ENCODE peak calls at places on chromosomes 13 and 19, in six cellular contexts. H is H1, M is HepG2, Q is SK-N-SH, J is K562, E is GM12878. V is an unnamed sample.

GRCh38 chr13:113742000-113742441 is 17.0 kb upstream of the TMEM255B start:
- DNase-seq in H (no peak), M (peak), Q (peak), J (peak), E (no peak), V (peak)

GRCh38 chr19:54095136-54095858 is 5.3 kb downstream of the OSCAR start:
- DNase-seq in H (no peak), M (no peak), Q (no peak), J (no peak), E (no peak), V (no peak)

GRCh38 chr13:32098275-32098674 is 66.7 kb downstream of the FRY start:
- DNase-seq in H (no peak), M (peak), Q (no peak), J (no peak), E (no peak), V (peak)

GRCh38 chr13:73608731-73609485 is 525.3 kb downstream of the KLF12 start:
- DNase-seq in H (no peak), M (no peak), Q (no peak), J (no peak), E (no peak), V (no peak)

GRCh38 chr13:51034906-51035305 is 76.2 kb downstream of the C13orf42 start:
- DNase-seq in H (no peak), M (no peak), Q (no peak), J (no peak), E (no peak), V (no peak)

GRCh38 chr13:46307554-46307953 is 79.5 kb downstream of the RUBCNL start:
- DNase-seq in H (no peak), M (no peak), Q (no peak), J (no peak), E (no peak), V (peak)

GRCh38 chr13:112725346-112726017 is 35.6 kb downstream of the ATP11A start:
- DNase-seq in H (no peak), M (no peak), Q (no peak), J (no peak), E (peak), V (peak)

GRCh38 chr13:23531446-23531845 is 38.8 kb upstream of the TNFRSF19 start:
- DNase-seq in H (no peak), M (no peak), Q (no peak), J (no peak), E (no peak), V (no peak)

GRCh38 chr13:113802090-113802531 is 43.1 kb downstream of the TMEM255B start:
- DNase-seq in H (no peak), M (peak), Q (peak), J (peak), E (no peak), V (no peak)

DNA sequence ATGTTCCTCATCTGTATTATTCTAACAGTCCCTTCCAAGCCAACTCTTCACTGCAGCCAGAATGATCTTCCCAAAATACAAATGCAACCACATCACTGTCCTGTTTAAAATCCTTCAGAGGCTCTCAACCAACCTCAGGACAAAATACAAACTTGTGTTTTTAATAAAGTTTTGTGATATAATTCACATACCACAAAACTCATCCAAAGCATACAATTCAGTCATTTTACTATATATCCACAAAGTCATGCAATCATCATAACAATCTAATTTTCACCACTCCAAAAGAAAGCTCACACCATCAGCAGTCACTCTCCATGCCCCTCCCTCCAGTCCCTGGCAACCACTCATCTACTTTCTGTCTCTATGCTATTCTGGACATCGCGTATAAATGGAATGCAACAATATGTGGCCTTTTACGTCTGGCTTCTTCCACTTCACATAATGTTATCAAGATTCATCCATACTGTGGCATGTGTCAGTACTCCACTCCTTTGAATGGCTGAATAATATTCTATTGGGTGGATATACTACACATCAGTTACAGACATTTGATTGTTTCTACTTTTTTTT is 81.7 kb upstream of the DOCK9 start:
- DNase-seq in H (no peak), M (no peak), Q (no peak), J (no peak), E (no peak), V (no peak)
- TF ChIP-seq GABPA in H (no peak), M (no peak), Q (no peak), J (no peak), E (no peak), V (no peak)

GRCh38 chr13:47678201-47678963 is 322.7 kb downstream of the SUCLA2 start:
- DNase-seq in H (no peak), M (no peak), Q (no peak), J (no peak), E (no peak), V (no peak)
- H3K27ac ChIP-seq in H (no peak), M (no peak), Q (no peak), J (no peak), E (no peak), V (no peak)

DNA sequence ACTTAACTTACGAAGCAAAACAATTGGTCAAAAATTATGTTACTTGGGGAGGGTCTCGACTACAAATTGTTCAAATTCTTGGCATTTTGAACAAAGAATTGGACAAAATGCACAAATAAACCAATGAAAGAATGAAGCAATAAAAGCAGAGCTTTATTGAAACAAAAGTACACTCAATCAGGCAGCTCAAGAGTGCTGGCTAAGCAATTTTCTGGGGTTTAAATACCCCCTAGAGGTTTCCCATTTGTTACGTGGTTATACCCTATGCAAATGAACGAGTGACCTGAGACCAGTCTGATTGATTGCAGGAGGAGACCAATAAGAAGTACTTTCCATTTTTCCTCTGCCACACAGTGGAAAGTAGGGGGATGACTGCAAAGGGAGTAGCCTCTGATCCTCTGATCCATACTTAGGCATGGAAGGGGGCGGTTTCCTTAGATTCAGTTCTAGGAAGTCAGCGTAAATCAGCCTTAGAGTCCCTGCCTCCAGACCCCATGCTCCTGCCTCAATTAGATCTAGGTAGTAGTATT is 228.6 kb downstream of the EFNB2 start:
- DNase-seq in H (no peak), M (no peak), Q (no peak), J (no peak), E (no peak), V (no peak)
- TF ChIP-seq GABPA in H (no peak), M (no peak), Q (no peak), J (no peak), E (no peak), V (no peak)

GRCh38 chr13:99978781-99979452 is 2.7 kb upstream of the ZIC2 start:
- DNase-seq in H (no peak), M (no peak), Q (peak), J (no peak), E (no peak), V (no peak)

GRCh38 chr13:99982021-99982740 is 597 bp downstream of the ZIC2 start:
- DNase-seq in H (no peak), M (no peak), Q (peak), J (peak), E (no peak), V (no peak)

GRCh38 chr13:99979453-99980200 is 2.0 kb upstream of the ZIC2 start:
- DNase-seq in H (no peak), M (no peak), Q (peak), J (no peak), E (no peak), V (no peak)

GRCh38 chr13:99981115-99982020 is at the start of gene ZIC2:
- DNase-seq in H (no peak), M (no peak), Q (peak), J (peak), E (no peak), V (no peak)

GRCh38 chr13:99980201-99981114 is 1.1 kb upstream of the ZIC2 start:
- DNase-seq in H (no peak), M (no peak), Q (peak), J (peak), E (no peak), V (no peak)
- H3K27ac ChIP-seq in H (peak), M (no peak), Q (no peak), J (peak), E (no peak), V (no peak)

GRCh38 chr19:19067276-19068072 is 3.7 kb downstream of the SLC25A42 start:
- DNase-seq in H (no peak), M (no peak), Q (no peak), J (no peak), E (no peak), V (no peak)
- TF ChIP-seq GABPA in H (no peak), M (no peak), Q (no peak), J (no peak), E (no peak), V (no peak)

DNA sequence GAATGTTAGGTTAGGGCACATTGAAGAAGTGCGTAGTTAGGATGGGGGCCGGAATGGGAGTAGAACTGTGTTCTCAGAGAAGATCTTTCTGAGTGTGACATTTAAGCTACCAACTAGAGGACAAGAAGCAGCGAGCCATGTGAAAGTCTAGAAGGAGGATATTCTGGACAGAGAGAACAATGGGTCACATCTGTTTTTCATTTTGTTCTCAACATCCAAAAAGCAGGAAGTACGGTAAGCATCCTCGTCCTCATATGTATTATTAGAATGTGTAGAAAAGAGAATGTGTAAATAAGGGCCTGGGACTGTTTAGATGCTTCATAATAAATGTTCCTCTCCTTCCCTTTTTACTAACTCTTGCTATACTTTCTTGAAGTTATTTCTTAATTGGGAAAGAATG is 44.5 kb upstream of the PARP4 start:
- DNase-seq in H (no peak), M (no peak), Q (peak), J (no peak), E (no peak), V (no peak)
- H3K27ac ChIP-seq in H (no peak), M (no peak), Q (no peak), J (no peak), E (no peak), V (no peak)

GRCh38 chr19:29671393-29672076 is 6.3 kb downstream of the PLEKHF1 start:
- DNase-seq in H (no peak), M (peak), Q (no peak), J (peak), E (peak), V (peak)
- TF ChIP-seq GABPA in H (no peak), M (no peak), Q (no peak), J (no peak), E (no peak), V (no peak)

GRCh38 chr19:1560281-1560882 is 7.7 kb downstream of the MEX3D start:
- DNase-seq in H (no peak), M (no peak), Q (no peak), J (no peak), E (no peak), V (no peak)

GRCh38 chr19:1567116-1567847 is 843 bp downstream of the MEX3D start:
- DNase-seq in H (no peak), M (no peak), Q (peak), J (peak), E (no peak), V (no peak)

GRCh38 chr19:1566392-1567115 is 1.6 kb downstream of the MEX3D start:
- DNase-seq in H (peak), M (peak), Q (peak), J (peak), E (no peak), V (no peak)

GRCh38 chr19:1561236-1561842 is 6.8 kb downstream of the MEX3D start:
- DNase-seq in H (no peak), M (no peak), Q (no peak), J (no peak), E (no peak), V (no peak)

GRCh38 chr19:1563251-1563650 is 4.9 kb downstream of the MEX3D start:
- DNase-seq in H (no peak), M (no peak), Q (no peak), J (no peak), E (no peak), V (no peak)
- H3K27ac ChIP-seq in H (no peak), M (no peak), Q (no peak), J (no peak), E (no peak), V (no peak)